ENCODE peak calls at places on chromosomes 3 and 15, in seven cellular contexts. A is heart right ventricle, J is glutamatergic neuron, M is neural progenitor cell, L is WTC11, S is nephron progenitor cell, H is A549. R is an unnamed sample.

GRCh38 chr3:50436063-50436674 is 67.3 kb downstream of the CACNA2D2 start:
- DNase-seq in A (peak), J (peak), M (peak), L (peak), S (peak), H (peak), R (peak)

GRCh38 chr15:63221346-63221745 is 31.9 kb downstream of the RAB8B start:
- DNase-seq in A (no peak), J (no peak), M (no peak), L (no peak), S (no peak), H (no peak), R (no peak)

GRCh38 chr15:78540955-78541743 is 905 bp downstream of the PSMA4 start:
- DNase-seq in A (no peak), J (no peak), M (no peak), L (no peak), S (no peak), H (peak), R (no peak)

GRCh38 chr3:127773752-127774395 is 48.4 kb downstream of the MGLL start:
- DNase-seq in A (no peak), J (no peak), M (no peak), L (no peak), S (no peak), H (no peak), R (no peak)

GRCh38 chr3:185549111-185549510 is 3.3 kb downstream of the LIPH start:
- DNase-seq in A (no peak), J (no peak), M (no peak), L (no peak), S (no peak), H (peak), R (no peak)

GRCh38 chr3:148748323-148748722 is 50.6 kb downstream of the AGTR1 start:
- DNase-seq in A (no peak), J (no peak), M (no peak), L (no peak), S (no peak), H (no peak), R (no peak)

GRCh38 chr3:62041681-62042080 is 331.7 kb downstream of the FEZF2 start:
- DNase-seq in A (no peak), J (no peak), M (no peak), L (no peak), S (no peak), H (no peak), R (no peak)

GRCh38 chr3:46882377-46883015 is 5.0 kb downstream of the PTH1R start:
- DNase-seq in A (no peak), J (peak), M (peak), L (peak), S (peak), H (peak), R (peak)

GRCh38 chr3:172313671-172314070 is 134.6 kb downstream of the GHSR start:
- DNase-seq in A (no peak), J (no peak), M (no peak), L (no peak), S (no peak), H (no peak), R (no peak)

GRCh38 chr15:63999177-63999576 is 47.1 kb downstream of the DAPK2 start:
- DNase-seq in A (no peak), J (no peak), M (no peak), L (no peak), S (no peak), H (no peak), R (no peak)

GRCh38 chr3:124296416-124296815 is 304.5 kb upstream of the ROPN1 start:
- DNase-seq in A (no peak), J (no peak), M (peak), L (no peak), S (no peak), H (no peak), R (no peak)
- TF ChIP-seq CTCF in A (no peak), J (no peak), M (no peak), L (no peak), S (no peak), H (no peak), R (no peak)

GRCh38 chr15:84784262-84784661 is 32.9 kb upstream of the ALPK3 start:
- DNase-seq in A (no peak), J (no peak), M (no peak), L (no peak), S (no peak), H (no peak), R (no peak)

GRCh38 chr15:84781505-84781904 is 33.1 kb downstream of the ZNF592 start:
- DNase-seq in A (no peak), J (no peak), M (no peak), L (no peak), S (no peak), H (no peak), R (no peak)

GRCh38 chr15:84785053-84785452 is 32.1 kb upstream of the ALPK3 start:
- DNase-seq in A (no peak), J (no peak), M (no peak), L (no peak), S (no peak), H (no peak), R (no peak)

GRCh38 chr15:84782346-84782745 is 34.0 kb downstream of the ZNF592 start:
- DNase-seq in A (no peak), J (no peak), M (no peak), L (no peak), S (no peak), H (no peak), R (no peak)

GRCh38 chr15:84783493-84784251 is 33.5 kb upstream of the ALPK3 start:
- DNase-seq in A (no peak), J (no peak), M (no peak), L (peak), S (no peak), H (no peak), R (no peak)
- TF ChIP-seq CTCF in A (no peak), J (no peak), M (peak), L (no peak), S (no peak), H (no peak), R (no peak)

GRCh38 chr3:10115326-10116137 is at the start of gene BRK1:
- DNase-seq in A (peak), J (peak), M (peak), L (peak), S (peak), H (peak), R (peak)
- TF ChIP-seq CTCF in A (no peak), J (no peak), M (no peak), L (no peak), S (no peak), H (no peak), R (no peak)

DNA sequence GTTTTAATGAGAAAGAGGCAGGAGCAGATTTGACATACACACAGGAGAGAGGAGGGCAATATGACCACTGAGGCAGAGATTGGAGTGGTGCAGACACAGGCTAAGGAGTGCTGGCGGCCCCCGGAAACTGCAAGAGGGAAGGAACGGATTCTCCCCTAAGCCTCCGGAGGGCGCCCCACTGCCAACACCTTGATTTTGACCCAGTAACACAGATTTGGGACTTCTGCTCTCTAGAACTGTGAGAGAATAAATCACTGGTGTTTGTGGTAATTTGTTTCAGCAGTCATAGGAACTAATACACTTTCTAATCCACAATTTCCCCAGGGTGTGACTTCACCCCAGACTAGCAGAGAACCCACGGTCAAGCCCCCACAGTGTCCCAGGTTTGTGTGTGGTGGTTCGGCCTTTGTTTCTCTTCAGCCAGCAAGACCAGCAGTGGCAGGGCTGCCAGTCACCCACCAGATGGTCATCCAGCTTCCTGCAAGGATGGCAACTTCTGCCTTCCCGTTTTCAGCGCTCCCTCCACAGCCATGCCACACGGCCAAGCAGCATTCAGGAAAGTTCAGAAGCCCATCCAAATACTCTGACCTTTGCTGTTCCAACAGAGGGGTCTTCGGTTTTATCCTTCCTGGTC is 23.6 kb upstream of the TSPAN3 start:
- DNase-seq in A (no peak), J (no peak), M (peak), L (peak), S (no peak), H (no peak), R (no peak)
- TF ChIP-seq CTCF in A (no peak), J (no peak), M (peak), L (no peak), S (no peak), H (no peak), R (no peak)

GRCh38 chr3:82103241-82103640 is 341.8 kb upstream of the GBE1 start:
- DNase-seq in A (no peak), J (no peak), M (no peak), L (no peak), S (no peak), H (peak), R (no peak)
- TF ChIP-seq CTCF in A (no peak), J (no peak), M (no peak), L (no peak), S (no peak), H (no peak), R (no peak)

DNA sequence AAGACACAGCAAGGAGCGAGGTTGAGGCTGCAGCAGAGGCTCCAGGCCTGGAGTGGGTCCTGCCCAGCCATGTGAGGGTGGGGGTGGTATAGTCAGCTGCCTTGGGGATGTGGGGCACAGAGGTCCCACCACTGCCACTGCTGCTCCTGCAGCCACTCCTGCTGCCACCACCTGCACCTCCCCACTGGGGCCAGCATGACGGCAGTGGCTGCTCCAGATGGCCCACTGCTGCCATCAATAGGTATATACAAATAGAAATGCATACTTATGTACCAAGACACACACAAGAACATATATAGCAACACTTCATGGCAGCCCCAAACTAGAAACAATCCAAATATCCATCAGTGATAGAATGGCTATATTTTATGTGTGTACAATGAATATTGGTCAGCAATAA is 10.0 kb upstream of the TOP2B start:
- DNase-seq in A (no peak), J (peak), M (no peak), L (no peak), S (no peak), H (no peak), R (no peak)
- TF ChIP-seq CTCF in A (no peak), J (no peak), M (no peak), L (no peak), S (no peak), H (no peak), R (no peak)

GRCh38 chr15:28901987-28902745 is 16.4 kb downstream of the APBA2 start:
- DNase-seq in A (no peak), J (no peak), M (peak), L (peak), S (no peak), H (peak), R (no peak)
- TF ChIP-seq CTCF in A (no peak), J (no peak), M (peak), L (peak), S (no peak), H (peak), R (no peak)

R was measured in endothelial cell.